ENCODE peak calls at places on chromosomes 2 and 18, in six cellular contexts. One of them, this sample, is unnamed.

GRCh38 chr2:118851650-118852049 is 4.2 kb upstream of the EN1 start:
- DNase-seq in Peyer's patch: no peak
- DNase-seq in kidney epithelial cell: no peak
- DNase-seq in GM23338: peak; percentile 35
- DNase-seq in GM13976: peak; percentile 10
- DNase-seq in CD8-positive, alpha-beta T cell: no peak
- DNase-seq in this sample: no peak

GRCh38 chr2:240648650-240649275 is 23.5 kb downstream of the GPR35 start:
- DNase-seq in Peyer's patch: no peak
- DNase-seq in kidney epithelial cell: no peak
- DNase-seq in GM23338: peak; percentile 46
- DNase-seq in GM13976: peak; percentile 41
- DNase-seq in CD8-positive, alpha-beta T cell: peak; percentile 27
- DNase-seq in this sample: no peak

GRCh38 chr2:111168528-111168929 is 47.8 kb downstream of the BCL2L11 start:
- DNase-seq in Peyer's patch: no peak
- DNase-seq in kidney epithelial cell: peak; percentile 41
- DNase-seq in GM23338: no peak
- DNase-seq in GM13976: peak; percentile 58
- DNase-seq in CD8-positive, alpha-beta T cell: peak; percentile 56
- DNase-seq in this sample: no peak

GRCh38 chr2:121564905-121565304 is 34.2 kb downstream of the RNU4ATAC start:
- DNase-seq in Peyer's patch: no peak
- DNase-seq in kidney epithelial cell: no peak
- DNase-seq in GM23338: no peak
- DNase-seq in GM13976: no peak
- DNase-seq in CD8-positive, alpha-beta T cell: no peak
- DNase-seq in this sample: no peak

GRCh38 chr2:42618972-42619371 is 50.5 kb downstream of the MTA3 start:
- DNase-seq in Peyer's patch: no peak
- DNase-seq in kidney epithelial cell: peak; percentile 10
- DNase-seq in GM23338: no peak
- DNase-seq in GM13976: no peak
- DNase-seq in CD8-positive, alpha-beta T cell: no peak
- DNase-seq in this sample: no peak

GRCh38 chr18:73733806-73734314 is 413.8 kb downstream of the FBXO15 start:
- DNase-seq in Peyer's patch: no peak
- DNase-seq in kidney epithelial cell: no peak
- DNase-seq in GM23338: no peak
- DNase-seq in GM13976: no peak
- DNase-seq in CD8-positive, alpha-beta T cell: no peak
- DNase-seq in this sample: no peak

GRCh38 chr18:43108469-43108868 is 7.0 kb downstream of the RIT2 start:
- DNase-seq in Peyer's patch: no peak
- DNase-seq in kidney epithelial cell: no peak
- DNase-seq in GM23338: no peak
- DNase-seq in GM13976: no peak
- DNase-seq in CD8-positive, alpha-beta T cell: no peak
- DNase-seq in this sample: no peak

GRCh38 chr2:161814008-161814660 is 189.9 kb downstream of the SLC4A10 start:
- DNase-seq in Peyer's patch: no peak
- DNase-seq in kidney epithelial cell: no peak
- DNase-seq in GM23338: no peak
- DNase-seq in GM13976: no peak
- DNase-seq in CD8-positive, alpha-beta T cell: no peak
- DNase-seq in this sample: no peak

GRCh38 chr2:109213646-109214417 is 84.8 kb downstream of the SH3RF3 start:
- DNase-seq in Peyer's patch: no peak
- DNase-seq in kidney epithelial cell: peak; percentile 53
- DNase-seq in GM23338: no peak
- DNase-seq in GM13976: no peak
- DNase-seq in CD8-positive, alpha-beta T cell: peak; percentile 67
- DNase-seq in this sample: no peak

GRCh38 chr2:9807555-9808305 is 35.5 kb upstream of the TAF1B start:
- DNase-seq in Peyer's patch: no peak
- DNase-seq in kidney epithelial cell: no peak
- DNase-seq in GM23338: no peak
- DNase-seq in GM13976: peak; percentile 27
- DNase-seq in CD8-positive, alpha-beta T cell: no peak
- DNase-seq in this sample: no peak

GRCh38 chr18:66695281-66695680 is 91.4 kb upstream of the CDH19 start:
- DNase-seq in Peyer's patch: no peak
- DNase-seq in kidney epithelial cell: no peak
- DNase-seq in GM23338: no peak
- DNase-seq in GM13976: no peak
- DNase-seq in CD8-positive, alpha-beta T cell: no peak
- DNase-seq in this sample: no peak

GRCh38 chr18:66694857-66695256 is 91.0 kb upstream of the CDH19 start:
- DNase-seq in Peyer's patch: no peak
- DNase-seq in kidney epithelial cell: no peak
- DNase-seq in GM23338: no peak
- DNase-seq in GM13976: no peak
- DNase-seq in CD8-positive, alpha-beta T cell: no peak
- DNase-seq in this sample: no peak
- TF ChIP-seq CTCF in Peyer's patch: no peak
- TF ChIP-seq CTCF in kidney epithelial cell: no peak
- TF ChIP-seq CTCF in GM23338: no peak
- TF ChIP-seq CTCF in GM13976: no peak
- TF ChIP-seq CTCF in CD8-positive, alpha-beta T cell: no peak
- TF ChIP-seq CTCF in this sample: no peak

DNA sequence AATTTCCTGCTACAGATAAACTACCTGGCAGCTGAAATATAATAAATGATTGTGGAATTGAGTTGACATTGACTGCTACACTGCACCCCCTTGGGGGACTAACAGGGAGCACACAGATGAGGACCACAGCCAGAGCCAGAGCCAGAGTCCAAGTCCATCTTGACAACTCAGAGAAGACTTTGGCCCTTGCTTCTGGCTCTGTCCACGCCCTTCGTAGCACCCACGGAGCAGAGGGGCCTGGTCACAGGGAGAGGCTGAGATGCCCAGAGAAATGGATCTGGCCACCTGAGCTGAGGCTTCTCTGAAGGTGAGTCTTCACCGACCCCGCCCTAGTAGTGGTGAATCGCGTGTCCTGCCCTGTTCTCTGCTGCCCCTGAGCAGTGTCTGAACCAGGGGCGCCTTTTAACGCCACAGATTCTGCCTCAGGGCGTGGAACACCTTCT is 35.8 kb upstream of the MAT2A start:
- DNase-seq in Peyer's patch: peak; percentile 83
- DNase-seq in kidney epithelial cell: no peak
- DNase-seq in GM23338: no peak
- DNase-seq in GM13976: no peak
- DNase-seq in CD8-positive, alpha-beta T cell: no peak
- DNase-seq in this sample: no peak
- TF ChIP-seq CTCF in Peyer's patch: peak; percentile 79
- TF ChIP-seq CTCF in kidney epithelial cell: no peak
- TF ChIP-seq CTCF in GM23338: peak; percentile 20
- TF ChIP-seq CTCF in GM13976: no peak
- TF ChIP-seq CTCF in CD8-positive, alpha-beta T cell: no peak
- TF ChIP-seq CTCF in this sample: no peak

DNA sequence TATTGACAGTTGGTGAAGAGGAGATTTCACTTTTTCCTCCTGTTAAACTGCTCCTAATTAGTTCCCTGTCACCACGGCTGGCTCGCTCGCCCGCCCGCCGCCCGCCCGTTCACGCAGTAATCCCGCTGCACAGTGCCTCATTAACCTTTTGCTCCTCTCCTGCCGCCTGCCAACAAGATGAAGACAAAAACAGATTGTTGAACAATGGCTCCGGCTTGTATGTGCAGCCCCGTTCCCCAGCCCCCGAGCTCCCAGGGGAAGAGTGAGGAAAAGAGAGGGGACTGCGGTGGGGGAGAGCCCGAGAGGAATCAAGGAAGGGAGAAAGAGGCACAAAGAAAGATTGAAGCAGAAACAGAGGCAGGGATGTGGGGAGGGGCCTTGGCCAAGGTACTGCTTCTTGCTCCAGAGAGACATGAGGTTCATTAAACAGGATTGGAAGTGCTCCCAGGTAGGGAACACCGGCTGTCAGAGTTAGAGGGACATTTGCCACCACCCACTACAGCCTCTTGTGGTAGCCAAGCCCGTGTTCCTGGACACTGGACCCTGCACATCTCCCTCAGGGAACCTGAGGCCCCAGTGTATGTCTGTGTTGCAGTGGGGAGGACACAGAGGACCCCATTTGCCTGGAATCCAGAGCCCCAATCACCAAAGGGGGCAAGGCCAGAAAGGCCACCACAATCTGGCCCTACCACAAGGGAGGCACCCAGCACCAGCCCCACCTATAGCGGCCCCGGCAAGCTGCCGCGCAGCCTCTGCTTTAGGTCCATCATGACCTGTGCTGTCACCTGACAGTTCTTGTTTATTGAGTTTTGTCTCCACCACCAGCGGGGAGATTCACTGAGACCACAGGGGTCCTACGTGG is 38.1 kb downstream of the EMX1 start:
- DNase-seq in Peyer's patch: no peak
- DNase-seq in kidney epithelial cell: no peak
- DNase-seq in GM23338: no peak
- DNase-seq in GM13976: no peak
- DNase-seq in CD8-positive, alpha-beta T cell: no peak
- DNase-seq in this sample: no peak
- TF ChIP-seq CTCF in Peyer's patch: no peak
- TF ChIP-seq CTCF in kidney epithelial cell: no peak
- TF ChIP-seq CTCF in GM23338: no peak
- TF ChIP-seq CTCF in GM13976: no peak
- TF ChIP-seq CTCF in CD8-positive, alpha-beta T cell: no peak
- TF ChIP-seq CTCF in this sample: no peak

GRCh38 chr2:28702415-28702859 is 49.2 kb upstream of the PPP1CB start:
- DNase-seq in Peyer's patch: no peak
- DNase-seq in kidney epithelial cell: no peak
- DNase-seq in GM23338: no peak
- DNase-seq in GM13976: no peak
- DNase-seq in CD8-positive, alpha-beta T cell: no peak
- DNase-seq in this sample: no peak
- TF ChIP-seq CTCF in Peyer's patch: no peak
- TF ChIP-seq CTCF in kidney epithelial cell: no peak
- TF ChIP-seq CTCF in GM23338: no peak
- TF ChIP-seq CTCF in GM13976: no peak
- TF ChIP-seq CTCF in CD8-positive, alpha-beta T cell: no peak
- TF ChIP-seq CTCF in this sample: no peak

GRCh38 chr2:143433158-143433557 is 303.9 kb downstream of the ARHGAP15 start:
- DNase-seq in Peyer's patch: no peak
- DNase-seq in kidney epithelial cell: no peak
- DNase-seq in GM23338: peak; percentile 24
- DNase-seq in GM13976: no peak
- DNase-seq in CD8-positive, alpha-beta T cell: no peak
- DNase-seq in this sample: no peak
- TF ChIP-seq CTCF in Peyer's patch: no peak
- TF ChIP-seq CTCF in kidney epithelial cell: no peak
- TF ChIP-seq CTCF in GM23338: peak; percentile 26
- TF ChIP-seq CTCF in GM13976: no peak
- TF ChIP-seq CTCF in CD8-positive, alpha-beta T cell: no peak
- TF ChIP-seq CTCF in this sample: no peak

GRCh38 chr18:9707381-9708056 is 582 bp upstream of the RAB31 start:
- DNase-seq in Peyer's patch: no peak
- DNase-seq in kidney epithelial cell: no peak
- DNase-seq in GM23338: peak; percentile 24
- DNase-seq in GM13976: no peak
- DNase-seq in CD8-positive, alpha-beta T cell: no peak
- DNase-seq in this sample: no peak

GRCh38 chr18:9708882-9709877 is 1.1 kb downstream of the RAB31 start:
- DNase-seq in Peyer's patch: no peak
- DNase-seq in kidney epithelial cell: no peak
- DNase-seq in GM23338: peak; percentile 78
- DNase-seq in GM13976: peak; percentile 53
- DNase-seq in CD8-positive, alpha-beta T cell: no peak
- DNase-seq in this sample: peak; percentile 53

GRCh38 chr18:9706081-9706935 is 1.8 kb upstream of the RAB31 start:
- DNase-seq in Peyer's patch: no peak
- DNase-seq in kidney epithelial cell: no peak
- DNase-seq in GM23338: no peak
- DNase-seq in GM13976: no peak
- DNase-seq in CD8-positive, alpha-beta T cell: no peak
- DNase-seq in this sample: no peak

GRCh38 chr18:9710037-9710436 is 1.9 kb downstream of the RAB31 start:
- DNase-seq in Peyer's patch: no peak
- DNase-seq in kidney epithelial cell: no peak
- DNase-seq in GM23338: no peak
- DNase-seq in GM13976: no peak
- DNase-seq in CD8-positive, alpha-beta T cell: no peak
- DNase-seq in this sample: no peak

DNA sequence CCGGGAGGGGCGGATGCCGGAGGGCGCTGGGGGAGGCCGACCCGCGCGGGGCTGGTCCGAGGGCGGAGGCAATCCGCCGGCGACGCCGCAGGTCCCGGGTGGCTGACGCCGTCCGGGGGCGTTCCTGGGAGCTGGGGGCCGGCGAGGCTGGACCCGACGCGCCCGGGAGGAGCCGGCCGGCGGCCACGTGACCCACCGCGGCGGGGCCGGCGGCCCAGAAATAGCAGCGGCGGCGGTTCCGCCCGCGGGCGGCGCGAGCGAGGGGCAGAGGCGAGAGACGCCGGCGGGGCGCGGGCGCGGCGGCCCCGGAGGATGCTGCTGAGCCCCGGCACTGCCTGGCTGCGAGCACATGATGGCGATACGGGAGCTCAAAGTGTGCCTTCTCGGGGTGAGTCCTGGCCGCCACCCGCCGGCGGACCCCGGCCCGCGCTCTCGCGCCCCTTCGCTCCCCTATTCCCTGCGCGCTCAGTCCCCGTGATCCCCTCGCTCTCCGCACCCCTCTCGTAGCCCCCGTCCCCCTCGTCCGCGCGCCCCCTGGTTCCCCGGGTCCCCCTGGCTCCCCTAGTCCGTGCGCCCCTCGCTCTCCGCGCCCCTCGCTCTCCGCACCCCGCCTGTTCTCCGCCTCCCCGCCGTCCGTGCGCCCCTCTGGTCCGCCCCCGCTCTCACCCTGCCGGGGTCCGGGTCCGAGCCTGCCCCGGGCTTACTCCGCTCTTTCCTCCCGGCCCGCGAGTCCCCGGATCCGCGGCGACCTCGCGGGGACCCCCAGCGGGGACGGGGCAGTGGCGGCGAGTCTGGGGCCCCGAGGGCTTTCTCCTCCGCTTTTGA is at the start of gene RAB31:
- DNase-seq in Peyer's patch: peak; percentile 69
- DNase-seq in kidney epithelial cell: no peak
- DNase-seq in GM23338: peak; percentile 57
- DNase-seq in GM13976: peak; percentile 80
- DNase-seq in CD8-positive, alpha-beta T cell: no peak
- DNase-seq in this sample: peak; percentile 30
- TF ChIP-seq CTCF in Peyer's patch: no peak
- TF ChIP-seq CTCF in kidney epithelial cell: no peak
- TF ChIP-seq CTCF in GM23338: no peak
- TF ChIP-seq CTCF in GM13976: peak; percentile 10
- TF ChIP-seq CTCF in CD8-positive, alpha-beta T cell: no peak
- TF ChIP-seq CTCF in this sample: no peak

DNA sequence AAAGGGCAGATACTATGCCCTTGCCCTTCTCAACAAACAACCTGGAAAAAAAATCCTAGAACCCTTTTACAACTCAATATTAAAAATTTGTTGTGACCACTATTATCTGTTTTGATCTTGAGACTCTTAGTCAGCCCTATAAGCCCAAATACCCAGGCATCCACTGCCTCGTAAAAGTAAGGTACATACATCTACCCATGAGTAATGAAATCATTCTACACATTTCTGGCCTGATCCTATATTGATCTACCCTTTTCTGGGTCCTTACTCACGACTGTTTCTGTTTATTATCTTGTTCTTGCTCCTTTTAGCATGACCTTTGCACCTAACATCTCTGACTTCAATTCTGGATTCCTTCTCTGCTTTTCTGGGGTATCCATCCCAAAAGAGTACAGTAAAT is 56.8 kb downstream of the SCG2 start:
- DNase-seq in Peyer's patch: no peak
- DNase-seq in kidney epithelial cell: no peak
- DNase-seq in GM23338: no peak
- DNase-seq in GM13976: no peak
- DNase-seq in CD8-positive, alpha-beta T cell: no peak
- DNase-seq in this sample: no peak
- TF ChIP-seq CTCF in Peyer's patch: no peak
- TF ChIP-seq CTCF in kidney epithelial cell: no peak
- TF ChIP-seq CTCF in GM23338: no peak
- TF ChIP-seq CTCF in GM13976: no peak
- TF ChIP-seq CTCF in CD8-positive, alpha-beta T cell: no peak
- TF ChIP-seq CTCF in this sample: no peak